ENCODE peak calls at places on chromosomes 13 and 19, in ten cellular contexts. F is upper lobe of right lung; R is gastroesophageal sphincter; S is right cardiac atrium; I is effector memory CD8-positive, alpha-beta T cell; T is RWPE2; U is heart right ventricle; W is activated B cell treated with CpG ODN at 0.5 μM for 24 hours; X is PC-3; Q is heart left ventricle. E is an unnamed sample.

GRCh38 chr13:40456397-40456958 is 210.0 kb downstream of the FOXO1 start:
- ATAC-seq in F (no peak), R (no peak), S (no peak), I (no peak), T (no peak), U (no peak), W (no peak), X (no peak), Q (no peak), E (no peak)

GRCh38 chr19:33902802-33903488 is 106.3 kb downstream of the KCTD15 start:
- ATAC-seq in F (no peak), R (no peak), S (no peak), I (no peak), T (no peak), U (no peak), W (no peak), X (no peak), Q (no peak), E (no peak)

GRCh38 chr13:77919351-77920294 is 992 bp upstream of the EDNRB start:
- ATAC-seq in F (peak; percentile 69), R (peak; percentile 81), S (peak; percentile 90), I (no peak), T (no peak), U (peak; percentile 87), W (no peak), X (no peak), Q (peak; percentile 86), E (no peak)

GRCh38 chr13:96491103-96491502 is 401.2 kb downstream of the HS6ST3 start:
- ATAC-seq in F (no peak), R (no peak), S (no peak), I (no peak), T (no peak), U (no peak), W (no peak), X (no peak), Q (no peak), E (no peak)

GRCh38 chr13:97280478-97280877 is 58.3 kb downstream of the MBNL2 start:
- ATAC-seq in F (no peak), R (no peak), S (no peak), I (peak; percentile 44), T (peak; percentile 5), U (peak; percentile 7), W (no peak), X (no peak), Q (no peak), E (no peak)

GRCh38 chr19:54518844-54519243 is 16.2 kb downstream of the LAIR2 start:
- ATAC-seq in F (no peak), R (no peak), S (no peak), I (peak; percentile 43), T (peak; percentile 81), U (peak; percentile 29), W (no peak), X (peak; percentile 87), Q (no peak), E (peak; percentile 73)

GRCh38 chr19:3269972-3270667 is 45.7 kb downstream of the CELF5 start:
- ATAC-seq in F (no peak), R (no peak), S (no peak), I (no peak), T (no peak), U (no peak), W (no peak), X (no peak), Q (no peak), E (no peak)

GRCh38 chr19:16988661-16989060 is 37.9 kb downstream of the CPAMD8 start:
- ATAC-seq in F (no peak), R (no peak), S (no peak), I (no peak), T (no peak), U (no peak), W (no peak), X (no peak), Q (no peak), E (no peak)

GRCh38 chr13:81408647-81409046 is 1067.7 kb upstream of the SPRY2 start:
- ATAC-seq in F (no peak), R (no peak), S (no peak), I (no peak), T (no peak), U (no peak), W (no peak), X (no peak), Q (no peak), E (no peak)

GRCh38 chr13:26484196-26484595 is 73.3 kb upstream of the WASF3 start:
- ATAC-seq in F (no peak), R (no peak), S (no peak), I (no peak), T (no peak), U (no peak), W (no peak), X (no peak), Q (no peak), E (no peak)

GRCh38 chr19:55247621-55248099 is 11.2 kb downstream of the PPP6R1 start:
- ATAC-seq in F (peak; percentile 89), R (peak; percentile 31), S (peak; percentile 52), I (no peak), T (peak; percentile 78), U (peak; percentile 83), W (no peak), X (peak; percentile 62), Q (peak; percentile 77), E (no peak)

GRCh38 chr13:114269281-114269770 is 12.1 kb upstream of the UPF3A start:
- ATAC-seq in F (no peak), R (no peak), S (no peak), I (no peak), T (no peak), U (no peak), W (no peak), X (no peak), Q (no peak), E (peak; percentile 79)

GRCh38 chr19:16330368-16330801 is 5.8 kb downstream of the KLF2 start:
- ATAC-seq in F (peak; percentile 64), R (peak; percentile 26), S (peak; percentile 45), I (peak; percentile 69), T (peak; percentile 98), U (peak; percentile 46), W (peak; percentile 77), X (peak; percentile 100), Q (peak; percentile 41), E (peak; percentile 96)

GRCh38 chr13:34816543-34816942 is 125.5 kb upstream of the NBEA start:
- ATAC-seq in F (no peak), R (no peak), S (no peak), I (no peak), T (no peak), U (no peak), W (no peak), X (no peak), Q (no peak), E (no peak)

GRCh38 chr13:49652691-49653305 is 24.5 kb downstream of the ARL11 start:
- ATAC-seq in F (peak; percentile 80), R (no peak), S (peak; percentile 15), I (peak; percentile 42), T (peak; percentile 81), U (peak; percentile 50), W (peak; percentile 78), X (peak; percentile 55), Q (peak; percentile 63), E (no peak)

GRCh38 chr13:111554539-111555267 is 234.3 kb downstream of the TEX29 start:
- ATAC-seq in F (peak; percentile 19), R (no peak), S (no peak), I (no peak), T (no peak), U (no peak), W (no peak), X (no peak), Q (no peak), E (no peak)

GRCh38 chr13:40618581-40619478 is 47.6 kb downstream of the FOXO1 start:
- ATAC-seq in F (no peak), R (no peak), S (no peak), I (no peak), T (no peak), U (no peak), W (no peak), X (no peak), Q (no peak), E (peak; percentile 52)

GRCh38 chr13:45510671-45511070 is 45.9 kb downstream of the COG3 start:
- ATAC-seq in F (no peak), R (no peak), S (no peak), I (no peak), T (no peak), U (no peak), W (no peak), X (peak; percentile 11), Q (no peak), E (no peak)

GRCh38 chr13:36674337-36675212 is 755 bp downstream of the SERTM1 start:
- ATAC-seq in F (peak; percentile 42), R (peak; percentile 26), S (no peak), I (no peak), T (peak; percentile 21), U (peak; percentile 45), W (no peak), X (no peak), Q (peak; percentile 47), E (no peak)

GRCh38 chr13:63882052-63882451 is 2466.4 kb upstream of the PCDH20 start:
- ATAC-seq in F (no peak), R (no peak), S (no peak), I (no peak), T (no peak), U (no peak), W (no peak), X (no peak), Q (no peak), E (no peak)

GRCh38 chr19:2983351-2984195 is 6.2 kb downstream of the TLE6 start:
- ATAC-seq in F (peak; percentile 62), R (peak; percentile 65), S (peak; percentile 67), I (no peak), T (peak; percentile 82), U (peak; percentile 61), W (peak; percentile 82), X (peak; percentile 82), Q (peak; percentile 68), E (no peak)

GRCh38 chr13:112748947-112749346 is 59.1 kb downstream of the ATP11A start:
- ATAC-seq in F (peak; percentile 55), R (peak; percentile 76), S (peak; percentile 77), I (no peak), T (no peak), U (peak; percentile 82), W (no peak), X (no peak), Q (peak; percentile 85), E (no peak)

GRCh38 chr19:45352471-45352870 is 11.9 kb downstream of the KLC3 start:
- ATAC-seq in F (no peak), R (no peak), S (no peak), I (no peak), T (no peak), U (no peak), W (no peak), X (no peak), Q (no peak), E (no peak)

GRCh38 chr13:30856004-30856790 is 49.9 kb upstream of the MEDAG start:
- ATAC-seq in F (no peak), R (no peak), S (no peak), I (no peak), T (peak; percentile 25), U (no peak), W (no peak), X (no peak), Q (no peak), E (no peak)

GRCh38 chr13:100989424-100989823 is 314.8 kb upstream of the TMTC4 start:
- ATAC-seq in F (no peak), R (no peak), S (no peak), I (no peak), T (no peak), U (no peak), W (no peak), X (no peak), Q (no peak), E (no peak)

GRCh38 chr13:51551446-51551845 is 32.8 kb upstream of the WDFY2 start:
- ATAC-seq in F (no peak), R (no peak), S (no peak), I (no peak), T (no peak), U (no peak), W (no peak), X (no peak), Q (no peak), E (no peak)

GRCh38 chr19:42023121-42023942 is 29.3 kb upstream of the ATP1A3 start:
- ATAC-seq in F (no peak), R (no peak), S (no peak), I (no peak), T (no peak), U (no peak), W (no peak), X (no peak), Q (no peak), E (peak; percentile 52)

GRCh38 chr13:113646921-113647340 is 11.1 kb downstream of the ATP4B start:
- ATAC-seq in F (no peak), R (peak; percentile 4), S (peak; percentile 25), I (no peak), T (no peak), U (no peak), W (no peak), X (peak; percentile 19), Q (no peak), E (no peak)